ENCODE peak calls at places on chromosomes 4 and X, in seven cellular contexts. Q, V, G, N, W, O and A are unnamed samples.
A peak's percentile ranks its signal among the peaks of the same experiment; 100 is the strongest.

GRCh38 chr4:153785830-153786721 is 2.8 kb downstream of the SFRP2 start:
- DNase-seq in Q (no peak), V (no peak), G (no peak), N (no peak), W (peak; percentile 30), O (peak; percentile 79), A (peak; percentile 38)

GRCh38 chr4:92634891-92635290 is 331.1 kb downstream of the GRID2 start:
- DNase-seq in Q (no peak), V (no peak), G (no peak), N (no peak), W (no peak), O (no peak), A (no peak)

GRCh38 chrX:39476596-39476995 is 621.2 kb downstream of the BCOR start:
- DNase-seq in Q (no peak), V (no peak), G (peak; percentile 25), N (no peak), W (no peak), O (no peak), A (no peak)

GRCh38 chr4:52573551-52573950 is 85.5 kb downstream of the USP46 start:
- DNase-seq in Q (no peak), V (no peak), G (no peak), N (no peak), W (no peak), O (no peak), A (no peak)

GRCh38 chr4:84279678-84280077 is 219.4 kb downstream of the NKX6-1 start:
- DNase-seq in Q (no peak), V (no peak), G (no peak), N (no peak), W (peak; percentile 20), O (peak; percentile 29), A (peak; percentile 4)

GRCh38 chr4:104489731-104490095 is 5.0 kb downstream of the CXXC4 start:
- DNase-seq in Q (no peak), V (no peak), G (no peak), N (no peak), W (no peak), O (no peak), A (no peak)

GRCh38 chr4:30839583-30840520 is 119.7 kb downstream of the PCDH7 start:
- DNase-seq in Q (no peak), V (no peak), G (no peak), N (no peak), W (peak; percentile 98), O (peak; percentile 60), A (peak; percentile 54)

GRCh38 chr4:70138751-70139150 is 15.3 kb upstream of the PRR27 start:
- DNase-seq in Q (no peak), V (no peak), G (no peak), N (no peak), W (no peak), O (no peak), A (no peak)

GRCh38 chrX:132270699-132271098 is 51.5 kb upstream of the RAP2C start:
- DNase-seq in Q (peak; percentile 90), V (peak; percentile 63), G (no peak), N (no peak), W (peak; percentile 78), O (peak; percentile 89), A (peak; percentile 95)

GRCh38 chr4:47837582-47838294 is at the start of gene CORIN:
- DNase-seq in Q (no peak), V (peak; percentile 61), G (peak; percentile 7), N (no peak), W (no peak), O (no peak), A (no peak)

GRCh38 chr4:7721984-7722551 is 217.6 kb downstream of the AFAP1 start:
- DNase-seq in Q (no peak), V (no peak), G (no peak), N (no peak), W (no peak), O (no peak), A (no peak)

GRCh38 chr4:40190880-40191815 is 5.7 kb upstream of the RHOH start:
- DNase-seq in Q (no peak), V (no peak), G (no peak), N (no peak), W (no peak), O (no peak), A (no peak)

GRCh38 chr4:140645614-140646412 is 77.1 kb upstream of the UCP1 start:
- DNase-seq in Q (no peak), V (no peak), G (no peak), N (no peak), W (no peak), O (no peak), A (no peak)

GRCh38 chr4:57405359-57405758 is 295.2 kb upstream of the IGFBP7 start:
- DNase-seq in Q (no peak), V (no peak), G (no peak), N (no peak), W (peak; percentile 47), O (peak; percentile 78), A (no peak)

GRCh38 chrX:74925210-74926088 is at the start of gene NEXMIF:
- DNase-seq in Q (no peak), V (peak; percentile 53), G (peak; percentile 61), N (no peak), W (peak; percentile 0), O (no peak), A (no peak)

GRCh38 chr4:82774711-82775171 is 23.9 kb downstream of the SCD5 start:
- DNase-seq in Q (peak; percentile 28), V (no peak), G (peak; percentile 12), N (no peak), W (peak; percentile 85), O (peak; percentile 46), A (no peak)

GRCh38 chr4:56213543-56213942 is 173.7 kb downstream of the AASDH start:
- DNase-seq in Q (no peak), V (no peak), G (no peak), N (no peak), W (no peak), O (no peak), A (no peak)

GRCh38 chr4:78937837-78938236 is 1.4 kb downstream of the PAQR3 start:
- DNase-seq in Q (no peak), V (no peak), G (no peak), N (no peak), W (peak; percentile 39), O (no peak), A (no peak)

GRCh38 chrX:69221239-69222102 is 56.2 kb upstream of the PJA1 start:
- DNase-seq in Q (no peak), V (no peak), G (peak; percentile 5), N (no peak), W (no peak), O (no peak), A (no peak)

GRCh38 chr4:1384675-1385372 is 21.4 kb downstream of the NKX1-1 start:
- DNase-seq in Q (no peak), V (peak; percentile 45), G (no peak), N (no peak), W (no peak), O (no peak), A (no peak)

GRCh38 chr4:24730256-24731001 is 64.9 kb upstream of the SOD3 start:
- DNase-seq in Q (no peak), V (peak; percentile 66), G (no peak), N (no peak), W (peak; percentile 64), O (peak; percentile 51), A (peak; percentile 96)

GRCh38 chrX:71082778-71083177 is 12.9 kb upstream of the FOXO4 start:
- DNase-seq in Q (no peak), V (no peak), G (no peak), N (no peak), W (no peak), O (no peak), A (no peak)

GRCh38 chr4:156188596-156188995 is 234.9 kb upstream of the CTSO start:
- DNase-seq in Q (no peak), V (no peak), G (no peak), N (no peak), W (no peak), O (peak; percentile 37), A (peak; percentile 54)

GRCh38 chrX:20361890-20362262 is 95.2 kb upstream of the RPS6KA3 start:
- DNase-seq in Q (peak; percentile 30), V (no peak), G (no peak), N (no peak), W (peak; percentile 80), O (peak; percentile 71), A (peak; percentile 47)

GRCh38 chr4:83231620-83232056 is 53.0 kb downstream of the COQ2 start:
- DNase-seq in Q (no peak), V (no peak), G (no peak), N (peak; percentile 34), W (no peak), O (peak; percentile 10), A (peak; percentile 39)

GRCh38 chr4:78410225-78410624 is 141.3 kb upstream of the ANXA3 start:
- DNase-seq in Q (no peak), V (no peak), G (no peak), N (no peak), W (no peak), O (no peak), A (no peak)

GRCh38 chr4:122309988-122310626 is 68.7 kb upstream of the ADAD1 start:
- DNase-seq in Q (no peak), V (no peak), G (no peak), N (no peak), W (no peak), O (peak; percentile 52), A (peak; percentile 9)

GRCh38 chr4:140937866-140938265 is 181.7 kb upstream of the TBC1D9 start:
- DNase-seq in Q (no peak), V (no peak), G (no peak), N (no peak), W (peak; percentile 85), O (peak; percentile 92), A (peak; percentile 89)

GRCh38 chrX:18390941-18391538 is 34.4 kb upstream of the CDKL5 start:
- DNase-seq in Q (no peak), V (peak; percentile 88), G (peak; percentile 70), N (peak; percentile 52), W (peak; percentile 18), O (peak; percentile 85), A (peak; percentile 28)

GRCh38 chr4:53695540-53696463 is 104.5 kb upstream of the LNX1 start:
- DNase-seq in Q (no peak), V (no peak), G (no peak), N (no peak), W (no peak), O (no peak), A (no peak)

GRCh38 chr4:22508376-22508775 is 7.5 kb downstream of the ADGRA3 start:
- DNase-seq in Q (no peak), V (no peak), G (no peak), N (no peak), W (no peak), O (peak; percentile 20), A (no peak)

GRCh38 chr4:71406459-71406963 is 67.7 kb downstream of the SLC4A4 start:
- DNase-seq in Q (no peak), V (no peak), G (no peak), N (no peak), W (peak; percentile 75), O (peak; percentile 23), A (no peak)

GRCh38 chr4:183284965-183285364 is 35.1 kb downstream of the CLDN22 start:
- DNase-seq in Q (peak; percentile 61), V (no peak), G (no peak), N (no peak), W (peak; percentile 83), O (peak; percentile 70), A (peak; percentile 65)

GRCh38 chr4:183082053-183082452 is 17.0 kb upstream of the WWC2 start:
- DNase-seq in Q (no peak), V (no peak), G (no peak), N (no peak), W (no peak), O (no peak), A (no peak)

GRCh38 chrX:71911023-71911730 is 532 bp downstream of the NHSL2 start:
- DNase-seq in Q (no peak), V (peak; percentile 75), G (peak; percentile 67), N (no peak), W (no peak), O (peak; percentile 45), A (no peak)

GRCh38 chr4:40939826-40940225 is 190.1 kb downstream of the NSUN7 start:
- DNase-seq in Q (peak; percentile 15), V (no peak), G (no peak), N (no peak), W (no peak), O (no peak), A (no peak)